ENCODE peak calls at places on chromosomes 4 and X, in ten cellular contexts. One of them, this sample, is unnamed.
A peak's percentile ranks its signal among the peaks of the same experiment; 100 is the strongest.

GRCh38 chr4:153486281-153487151 is 20.4 kb downstream of the TMEM131L start:
- DNase-seq in CD4-positive, CD25-positive, alpha-beta regulatory T cell: no peak
- DNase-seq in endodermal cell: peak; percentile 89
- DNase-seq in SJCRH30: no peak
- DNase-seq in uterus: peak; percentile 39
- DNase-seq in tibial nerve: no peak
- DNase-seq in CD8-positive, alpha-beta T cell: no peak
- DNase-seq in ovary: no peak
- DNase-seq in AG04450: peak; percentile 76
- DNase-seq in brain microvascular endothelial cell: peak; percentile 84
- DNase-seq in this sample: peak; percentile 54

GRCh38 chr4:178316211-178316610 is 874.0 kb upstream of the AGA start:
- DNase-seq in CD4-positive, CD25-positive, alpha-beta regulatory T cell: no peak
- DNase-seq in endodermal cell: no peak
- DNase-seq in SJCRH30: peak; percentile 1
- DNase-seq in uterus: no peak
- DNase-seq in tibial nerve: no peak
- DNase-seq in CD8-positive, alpha-beta T cell: no peak
- DNase-seq in ovary: no peak
- DNase-seq in AG04450: no peak
- DNase-seq in brain microvascular endothelial cell: no peak
- DNase-seq in this sample: no peak

GRCh38 chr4:16072168-16072567 is 11.7 kb downstream of the PROM1 start:
- DNase-seq in CD4-positive, CD25-positive, alpha-beta regulatory T cell: no peak
- DNase-seq in endodermal cell: no peak
- DNase-seq in SJCRH30: no peak
- DNase-seq in uterus: no peak
- DNase-seq in tibial nerve: no peak
- DNase-seq in CD8-positive, alpha-beta T cell: no peak
- DNase-seq in ovary: no peak
- DNase-seq in AG04450: no peak
- DNase-seq in brain microvascular endothelial cell: no peak
- DNase-seq in this sample: no peak

GRCh38 chr4:24624381-24624780 is 40.0 kb upstream of the DHX15 start:
- DNase-seq in CD4-positive, CD25-positive, alpha-beta regulatory T cell: no peak
- DNase-seq in endodermal cell: no peak
- DNase-seq in SJCRH30: peak; percentile 51
- DNase-seq in uterus: no peak
- DNase-seq in tibial nerve: no peak
- DNase-seq in CD8-positive, alpha-beta T cell: no peak
- DNase-seq in ovary: no peak
- DNase-seq in AG04450: no peak
- DNase-seq in brain microvascular endothelial cell: no peak
- DNase-seq in this sample: no peak

GRCh38 chrX:49934148-49934547 is 11.8 kb downstream of the CLCN5 start:
- DNase-seq in CD4-positive, CD25-positive, alpha-beta regulatory T cell: no peak
- DNase-seq in endodermal cell: no peak
- DNase-seq in SJCRH30: no peak
- DNase-seq in uterus: no peak
- DNase-seq in tibial nerve: no peak
- DNase-seq in CD8-positive, alpha-beta T cell: no peak
- DNase-seq in ovary: no peak
- DNase-seq in AG04450: no peak
- DNase-seq in brain microvascular endothelial cell: no peak
- DNase-seq in this sample: no peak

GRCh38 chrX:9659571-9660195 is 106.0 kb downstream of the GPR143 start:
- DNase-seq in CD4-positive, CD25-positive, alpha-beta regulatory T cell: no peak
- DNase-seq in endodermal cell: no peak
- DNase-seq in SJCRH30: no peak
- DNase-seq in uterus: no peak
- DNase-seq in tibial nerve: no peak
- DNase-seq in CD8-positive, alpha-beta T cell: no peak
- DNase-seq in ovary: no peak
- DNase-seq in AG04450: no peak
- DNase-seq in brain microvascular endothelial cell: no peak
- DNase-seq in this sample: no peak

GRCh38 chr4:72567036-72567435 is 2.0 kb downstream of the ADAMTS3 start:
- DNase-seq in CD4-positive, CD25-positive, alpha-beta regulatory T cell: no peak
- DNase-seq in endodermal cell: no peak
- DNase-seq in SJCRH30: no peak
- DNase-seq in uterus: no peak
- DNase-seq in tibial nerve: no peak
- DNase-seq in CD8-positive, alpha-beta T cell: no peak
- DNase-seq in ovary: no peak
- DNase-seq in AG04450: no peak
- DNase-seq in brain microvascular endothelial cell: no peak
- DNase-seq in this sample: no peak

GRCh38 chr4:183158062-183158461 is 59.0 kb downstream of the WWC2 start:
- DNase-seq in CD4-positive, CD25-positive, alpha-beta regulatory T cell: no peak
- DNase-seq in endodermal cell: no peak
- DNase-seq in SJCRH30: no peak
- DNase-seq in uterus: no peak
- DNase-seq in tibial nerve: no peak
- DNase-seq in CD8-positive, alpha-beta T cell: no peak
- DNase-seq in ovary: no peak
- DNase-seq in AG04450: peak; percentile 63
- DNase-seq in brain microvascular endothelial cell: peak; percentile 72
- DNase-seq in this sample: no peak

GRCh38 chrX:17822351-17822750 is 38.7 kb downstream of the RAI2 start:
- DNase-seq in CD4-positive, CD25-positive, alpha-beta regulatory T cell: no peak
- DNase-seq in endodermal cell: no peak
- DNase-seq in SJCRH30: no peak
- DNase-seq in uterus: no peak
- DNase-seq in tibial nerve: no peak
- DNase-seq in CD8-positive, alpha-beta T cell: no peak
- DNase-seq in ovary: no peak
- DNase-seq in AG04450: no peak
- DNase-seq in brain microvascular endothelial cell: no peak
- DNase-seq in this sample: no peak

GRCh38 chr4:14338206-14338605 is 664.1 kb upstream of the CPEB2 start:
- DNase-seq in CD4-positive, CD25-positive, alpha-beta regulatory T cell: no peak
- DNase-seq in endodermal cell: no peak
- DNase-seq in SJCRH30: no peak
- DNase-seq in uterus: no peak
- DNase-seq in tibial nerve: no peak
- DNase-seq in CD8-positive, alpha-beta T cell: no peak
- DNase-seq in ovary: no peak
- DNase-seq in AG04450: no peak
- DNase-seq in brain microvascular endothelial cell: no peak
- DNase-seq in this sample: no peak

GRCh38 chr4:114598191-114599121 is at the start of gene UGT8:
- DNase-seq in CD4-positive, CD25-positive, alpha-beta regulatory T cell: no peak
- DNase-seq in endodermal cell: peak; percentile 89
- DNase-seq in SJCRH30: peak; percentile 89
- DNase-seq in uterus: no peak
- DNase-seq in tibial nerve: no peak
- DNase-seq in CD8-positive, alpha-beta T cell: no peak
- DNase-seq in ovary: no peak
- DNase-seq in AG04450: no peak
- DNase-seq in brain microvascular endothelial cell: no peak
- DNase-seq in this sample: peak; percentile 77

GRCh38 chr4:26404597-26405323 is 83.9 kb downstream of the RBPJ start:
- DNase-seq in CD4-positive, CD25-positive, alpha-beta regulatory T cell: no peak
- DNase-seq in endodermal cell: no peak
- DNase-seq in SJCRH30: no peak
- DNase-seq in uterus: no peak
- DNase-seq in tibial nerve: no peak
- DNase-seq in CD8-positive, alpha-beta T cell: no peak
- DNase-seq in ovary: no peak
- DNase-seq in AG04450: no peak
- DNase-seq in brain microvascular endothelial cell: no peak
- DNase-seq in this sample: no peak

GRCh38 chr4:48360966-48361470 is 19.7 kb downstream of the SLAIN2 start:
- DNase-seq in CD4-positive, CD25-positive, alpha-beta regulatory T cell: no peak
- DNase-seq in endodermal cell: no peak
- DNase-seq in SJCRH30: no peak
- DNase-seq in uterus: no peak
- DNase-seq in tibial nerve: no peak
- DNase-seq in CD8-positive, alpha-beta T cell: no peak
- DNase-seq in ovary: no peak
- DNase-seq in AG04450: no peak
- DNase-seq in brain microvascular endothelial cell: no peak
- DNase-seq in this sample: no peak

GRCh38 chr4:143482753-143483362 is 30.6 kb upstream of the SMARCA5 start:
- DNase-seq in CD4-positive, CD25-positive, alpha-beta regulatory T cell: no peak
- DNase-seq in endodermal cell: no peak
- DNase-seq in SJCRH30: peak; percentile 46
- DNase-seq in uterus: peak; percentile 30
- DNase-seq in tibial nerve: peak; percentile 50
- DNase-seq in CD8-positive, alpha-beta T cell: no peak
- DNase-seq in ovary: peak; percentile 34
- DNase-seq in AG04450: peak; percentile 36
- DNase-seq in brain microvascular endothelial cell: peak; percentile 32
- DNase-seq in this sample: peak; percentile 3

GRCh38 chr4:153223935-153224334 is 19.7 kb downstream of the TRIM2 start:
- DNase-seq in CD4-positive, CD25-positive, alpha-beta regulatory T cell: no peak
- DNase-seq in endodermal cell: no peak
- DNase-seq in SJCRH30: no peak
- DNase-seq in uterus: no peak
- DNase-seq in tibial nerve: no peak
- DNase-seq in CD8-positive, alpha-beta T cell: no peak
- DNase-seq in ovary: no peak
- DNase-seq in AG04450: no peak
- DNase-seq in brain microvascular endothelial cell: no peak
- DNase-seq in this sample: no peak

GRCh38 chr4:5463361-5463760 is 245.0 kb downstream of the EVC2 start:
- DNase-seq in CD4-positive, CD25-positive, alpha-beta regulatory T cell: no peak
- DNase-seq in endodermal cell: no peak
- DNase-seq in SJCRH30: no peak
- DNase-seq in uterus: no peak
- DNase-seq in tibial nerve: no peak
- DNase-seq in CD8-positive, alpha-beta T cell: no peak
- DNase-seq in ovary: no peak
- DNase-seq in AG04450: no peak
- DNase-seq in brain microvascular endothelial cell: no peak
- DNase-seq in this sample: no peak

GRCh38 chr4:125140966-125141495 is 173.7 kb upstream of the FAT4 start:
- DNase-seq in CD4-positive, CD25-positive, alpha-beta regulatory T cell: no peak
- DNase-seq in endodermal cell: no peak
- DNase-seq in SJCRH30: no peak
- DNase-seq in uterus: no peak
- DNase-seq in tibial nerve: no peak
- DNase-seq in CD8-positive, alpha-beta T cell: no peak
- DNase-seq in ovary: no peak
- DNase-seq in AG04450: peak; percentile 16
- DNase-seq in brain microvascular endothelial cell: peak; percentile 46
- DNase-seq in this sample: no peak

GRCh38 chr4:15914291-15914690 is 24.2 kb downstream of the FGFBP1 start:
- DNase-seq in CD4-positive, CD25-positive, alpha-beta regulatory T cell: no peak
- DNase-seq in endodermal cell: no peak
- DNase-seq in SJCRH30: no peak
- DNase-seq in uterus: no peak
- DNase-seq in tibial nerve: no peak
- DNase-seq in CD8-positive, alpha-beta T cell: no peak
- DNase-seq in ovary: no peak
- DNase-seq in AG04450: no peak
- DNase-seq in brain microvascular endothelial cell: no peak
- DNase-seq in this sample: no peak

DNA sequence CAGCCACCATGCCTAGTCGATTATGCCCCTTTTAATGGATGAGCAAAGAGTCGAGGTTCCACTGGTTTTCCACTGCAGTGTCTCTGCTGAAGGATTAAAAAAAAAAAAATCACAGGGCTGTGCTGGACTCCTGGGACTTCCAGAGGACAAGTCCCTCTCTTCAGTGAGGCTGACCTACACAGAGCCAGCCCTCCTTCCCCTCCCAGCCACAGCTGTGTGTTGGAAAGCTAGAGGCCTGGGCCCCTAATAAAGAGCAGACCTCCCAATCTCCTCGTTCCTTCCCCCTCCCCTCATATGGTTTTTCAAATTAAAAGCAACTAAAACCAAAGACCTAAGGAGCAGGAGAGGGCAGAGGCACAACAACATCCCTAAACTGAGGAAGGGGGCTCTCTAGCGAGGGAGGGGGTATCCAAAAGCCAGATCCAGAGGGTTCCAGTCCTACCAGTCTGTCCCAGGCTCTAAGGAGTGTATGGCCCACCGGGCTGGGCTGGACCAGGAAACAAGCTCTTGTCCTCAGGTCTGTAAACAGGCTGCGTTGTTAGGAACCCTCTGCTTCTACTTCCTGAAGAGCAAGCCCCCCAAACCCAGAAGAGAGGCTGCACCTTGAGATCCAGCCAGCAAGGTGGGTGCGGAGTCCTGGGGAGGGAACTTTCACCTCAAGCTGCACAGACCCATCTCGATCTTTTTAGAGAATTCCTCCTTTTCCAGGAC is 4.0 kb upstream of the PDGFRA start:
- DNase-seq in CD4-positive, CD25-positive, alpha-beta regulatory T cell: no peak
- DNase-seq in endodermal cell: peak; percentile 61
- DNase-seq in SJCRH30: no peak
- DNase-seq in uterus: peak; percentile 42
- DNase-seq in tibial nerve: no peak
- DNase-seq in CD8-positive, alpha-beta T cell: no peak
- DNase-seq in ovary: peak; percentile 52
- DNase-seq in AG04450: no peak
- DNase-seq in brain microvascular endothelial cell: no peak
- DNase-seq in this sample: peak; percentile 22
- H3K4me3 ChIP-seq in CD4-positive, CD25-positive, alpha-beta regulatory T cell: no peak overlapping the region
- H3K4me3 ChIP-seq in endodermal cell: peak overlapping the region; percentile 84
- H3K4me3 ChIP-seq in SJCRH30: no peak overlapping the region
- H3K4me3 ChIP-seq in uterus: no peak overlapping the region
- H3K4me3 ChIP-seq in tibial nerve: no peak overlapping the region
- H3K4me3 ChIP-seq in CD8-positive, alpha-beta T cell: no peak overlapping the region
- H3K4me3 ChIP-seq in ovary: peak overlapping the region; percentile 32
- H3K4me3 ChIP-seq in AG04450: peak overlapping the region; percentile 13
- H3K4me3 ChIP-seq in brain microvascular endothelial cell: no peak overlapping the region
- H3K4me3 ChIP-seq in this sample: peak overlapping the region; percentile 17

GRCh38 chr4:110614981-110615365 is 7.9 kb downstream of the PITX2 start:
- DNase-seq in CD4-positive, CD25-positive, alpha-beta regulatory T cell: no peak
- DNase-seq in endodermal cell: peak; percentile 75
- DNase-seq in SJCRH30: no peak
- DNase-seq in uterus: no peak
- DNase-seq in tibial nerve: no peak
- DNase-seq in CD8-positive, alpha-beta T cell: no peak
- DNase-seq in ovary: no peak
- DNase-seq in AG04450: no peak
- DNase-seq in brain microvascular endothelial cell: no peak
- DNase-seq in this sample: peak; percentile 75
- H3K27me3 ChIP-seq in CD4-positive, CD25-positive, alpha-beta regulatory T cell: peaks cover 46% of the 10 kb centered on the region
- H3K27me3 ChIP-seq in endodermal cell: no peaks in the 10 kb centered on the region
- H3K27me3 ChIP-seq in SJCRH30: no peaks in the 10 kb centered on the region
- H3K27me3 ChIP-seq in uterus: peaks cover 92% of the 10 kb centered on the region
- H3K27me3 ChIP-seq in tibial nerve: peaks cover 100% of the 10 kb centered on the region
- H3K27me3 ChIP-seq in CD8-positive, alpha-beta T cell: peaks cover 59% of the 10 kb centered on the region
- H3K27me3 ChIP-seq in ovary: no peaks in the 10 kb centered on the region
- H3K27me3 ChIP-seq in AG04450: peaks cover 96% of the 10 kb centered on the region
- H3K27me3 ChIP-seq in brain microvascular endothelial cell: peaks cover 93% of the 10 kb centered on the region
- H3K27me3 ChIP-seq in this sample: peaks cover 71% of the 10 kb centered on the region

GRCh38 chr4:8442596-8443358 is 2.2 kb downstream of the TRMT44 start:
- DNase-seq in CD4-positive, CD25-positive, alpha-beta regulatory T cell: no peak
- DNase-seq in endodermal cell: no peak
- DNase-seq in SJCRH30: no peak
- DNase-seq in uterus: no peak
- DNase-seq in tibial nerve: no peak
- DNase-seq in CD8-positive, alpha-beta T cell: no peak
- DNase-seq in ovary: no peak
- DNase-seq in AG04450: no peak
- DNase-seq in brain microvascular endothelial cell: no peak
- DNase-seq in this sample: no peak
- H3K4me3 ChIP-seq in CD4-positive, CD25-positive, alpha-beta regulatory T cell: peak overlapping the region; percentile 100
- H3K4me3 ChIP-seq in endodermal cell: peak overlapping the region; percentile 92
- H3K4me3 ChIP-seq in SJCRH30: no peak overlapping the region
- H3K4me3 ChIP-seq in uterus: no peak overlapping the region
- H3K4me3 ChIP-seq in tibial nerve: no peak overlapping the region
- H3K4me3 ChIP-seq in CD8-positive, alpha-beta T cell: peak overlapping the region; percentile 98
- H3K4me3 ChIP-seq in ovary: no peak overlapping the region
- H3K4me3 ChIP-seq in AG04450: peak overlapping the region; percentile 32
- H3K4me3 ChIP-seq in brain microvascular endothelial cell: no peak overlapping the region
- H3K4me3 ChIP-seq in this sample: no peak overlapping the region

GRCh38 chr4:80268081-80268823 is 1.8 kb downstream of the FGF5 start:
- DNase-seq in CD4-positive, CD25-positive, alpha-beta regulatory T cell: no peak
- DNase-seq in endodermal cell: peak; percentile 78
- DNase-seq in SJCRH30: no peak
- DNase-seq in uterus: no peak
- DNase-seq in tibial nerve: no peak
- DNase-seq in CD8-positive, alpha-beta T cell: no peak
- DNase-seq in ovary: no peak
- DNase-seq in AG04450: no peak
- DNase-seq in brain microvascular endothelial cell: peak; percentile 28
- DNase-seq in this sample: peak; percentile 60
- H3K27me3 ChIP-seq in CD4-positive, CD25-positive, alpha-beta regulatory T cell: peaks cover 46% of the 10 kb centered on the region
- H3K27me3 ChIP-seq in endodermal cell: peaks cover 100% of the 10 kb centered on the region
- H3K27me3 ChIP-seq in SJCRH30: no peaks in the 10 kb centered on the region
- H3K27me3 ChIP-seq in uterus: peaks cover 23% of the 10 kb centered on the region
- H3K27me3 ChIP-seq in tibial nerve: peaks cover 63% of the 10 kb centered on the region
- H3K27me3 ChIP-seq in CD8-positive, alpha-beta T cell: peaks cover 11% of the 10 kb centered on the region
- H3K27me3 ChIP-seq in ovary: no peaks in the 10 kb centered on the region
- H3K27me3 ChIP-seq in AG04450: no peaks in the 10 kb centered on the region
- H3K27me3 ChIP-seq in brain microvascular endothelial cell: no peaks in the 10 kb centered on the region
- H3K27me3 ChIP-seq in this sample: peaks cover 80% of the 10 kb centered on the region

This sample was measured in H7.